ENCODE peak calls at places on chromosomes 13 and 19, in six cellular contexts. One of them, this sample, is unnamed.

GRCh38 chr13:97567510-97568243 is 133.7 kb downstream of the RAP2A start:
- DNase-seq in H1: no peak
- DNase-seq in A549: peak; percentile 18
- DNase-seq in K562: no peak
- DNase-seq in GM12878: peak; percentile 37
- DNase-seq in IMR-90: peak; percentile 50
- DNase-seq in this sample: peak; percentile 40

GRCh38 chr13:49641810-49642291 is 13.5 kb downstream of the ARL11 start:
- DNase-seq in IMR-90: peak; percentile 88
- DNase-seq in A549: no peak
- DNase-seq in K562: peak; percentile 80
- DNase-seq in GM12878: no peak
- DNase-seq in H1: no peak
- DNase-seq in this sample: no peak

GRCh38 chr13:112846411-112847115 is 122.5 kb upstream of the MCF2L start:
- DNase-seq in H1: no peak
- DNase-seq in A549: no peak
- DNase-seq in GM12878: no peak
- DNase-seq in IMR-90: no peak
- DNase-seq in K562: no peak
- DNase-seq in this sample: no peak

GRCh38 chr19:48508729-48509310 is 2.8 kb downstream of the LMTK3 start:
- DNase-seq in IMR-90: no peak
- DNase-seq in K562: no peak
- DNase-seq in A549: no peak
- DNase-seq in H1: no peak
- DNase-seq in GM12878: no peak
- DNase-seq in this sample: no peak

GRCh38 chr19:17125728-17126677 is 50.4 kb downstream of the MYO9B start:
- DNase-seq in H1: no peak
- DNase-seq in GM12878: peak; percentile 79
- DNase-seq in IMR-90: peak; percentile 25
- DNase-seq in K562: no peak
- DNase-seq in A549: no peak
- DNase-seq in this sample: no peak

GRCh38 chr19:10420444-10421239 is at the start of gene PDE4A:
- DNase-seq in IMR-90: no peak
- DNase-seq in K562: peak; percentile 89
- DNase-seq in H1: no peak
- DNase-seq in A549: peak; percentile 32
- DNase-seq in GM12878: no peak
- DNase-seq in this sample: no peak

GRCh38 chr13:49256841-49257240 is 9.1 kb downstream of the CDADC1 start:
- DNase-seq in IMR-90: peak; percentile 10
- DNase-seq in K562: no peak
- DNase-seq in H1: no peak
- DNase-seq in A549: no peak
- DNase-seq in GM12878: no peak
- DNase-seq in this sample: no peak

GRCh38 chr13:68439821-68440220 is 1209.7 kb upstream of the PCDH9 start:
- DNase-seq in K562: no peak
- DNase-seq in H1: no peak
- DNase-seq in GM12878: no peak
- DNase-seq in A549: no peak
- DNase-seq in IMR-90: no peak
- DNase-seq in this sample: no peak

GRCh38 chr19:888615-889385 is 4.2 kb downstream of the MED16 start:
- DNase-seq in IMR-90: no peak
- DNase-seq in H1: no peak
- DNase-seq in A549: no peak
- DNase-seq in K562: peak; percentile 87
- DNase-seq in GM12878: no peak
- DNase-seq in this sample: no peak

GRCh38 chr13:21243045-21243842 is 66.8 kb downstream of the MRPL57 start:
- DNase-seq in H1: no peak
- DNase-seq in A549: no peak
- DNase-seq in IMR-90: no peak
- DNase-seq in GM12878: no peak
- DNase-seq in K562: peak; percentile 30
- DNase-seq in this sample: no peak

GRCh38 chr19:32174386-32175113 is 170.9 kb upstream of the ZNF507 start:
- DNase-seq in GM12878: no peak
- DNase-seq in H1: no peak
- DNase-seq in A549: no peak
- DNase-seq in IMR-90: no peak
- DNase-seq in K562: no peak
- DNase-seq in this sample: no peak

DNA sequence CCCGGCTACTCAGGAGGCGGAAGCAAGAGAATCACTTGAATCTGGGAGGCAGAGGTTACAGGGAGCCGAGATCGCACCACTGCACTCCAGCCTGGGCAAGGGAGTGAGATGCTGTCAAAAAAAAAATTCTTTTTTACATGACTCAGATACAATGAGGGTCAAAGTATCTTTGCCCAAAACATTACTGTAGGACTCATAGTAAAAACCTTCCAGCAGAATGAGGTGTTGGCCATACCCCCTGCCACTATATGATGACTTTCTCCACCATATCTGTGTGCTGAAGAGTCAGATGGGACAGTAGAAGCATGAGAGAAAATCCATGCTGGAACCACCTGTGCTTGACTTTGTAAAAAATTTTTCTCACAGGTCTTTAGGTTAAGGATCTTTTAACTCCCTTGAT is 86.7 kb downstream of the COL4A2 start:
- DNase-seq in K562: no peak
- DNase-seq in IMR-90: no peak
- DNase-seq in GM12878: no peak
- DNase-seq in A549: no peak
- DNase-seq in H1: no peak
- DNase-seq in this sample: no peak
- H3K4me1 ChIP-seq in K562: no peaks in the 10 kb centered on the region
- H3K4me1 ChIP-seq in IMR-90: peaks cover 43% of the 10 kb centered on the region
- H3K4me1 ChIP-seq in GM12878: no peaks in the 10 kb centered on the region
- H3K4me1 ChIP-seq in A549: peaks cover 20% of the 10 kb centered on the region
- H3K4me1 ChIP-seq in H1: no peaks in the 10 kb centered on the region
- H3K4me1 ChIP-seq in this sample: no peaks in the 10 kb centered on the region

DNA sequence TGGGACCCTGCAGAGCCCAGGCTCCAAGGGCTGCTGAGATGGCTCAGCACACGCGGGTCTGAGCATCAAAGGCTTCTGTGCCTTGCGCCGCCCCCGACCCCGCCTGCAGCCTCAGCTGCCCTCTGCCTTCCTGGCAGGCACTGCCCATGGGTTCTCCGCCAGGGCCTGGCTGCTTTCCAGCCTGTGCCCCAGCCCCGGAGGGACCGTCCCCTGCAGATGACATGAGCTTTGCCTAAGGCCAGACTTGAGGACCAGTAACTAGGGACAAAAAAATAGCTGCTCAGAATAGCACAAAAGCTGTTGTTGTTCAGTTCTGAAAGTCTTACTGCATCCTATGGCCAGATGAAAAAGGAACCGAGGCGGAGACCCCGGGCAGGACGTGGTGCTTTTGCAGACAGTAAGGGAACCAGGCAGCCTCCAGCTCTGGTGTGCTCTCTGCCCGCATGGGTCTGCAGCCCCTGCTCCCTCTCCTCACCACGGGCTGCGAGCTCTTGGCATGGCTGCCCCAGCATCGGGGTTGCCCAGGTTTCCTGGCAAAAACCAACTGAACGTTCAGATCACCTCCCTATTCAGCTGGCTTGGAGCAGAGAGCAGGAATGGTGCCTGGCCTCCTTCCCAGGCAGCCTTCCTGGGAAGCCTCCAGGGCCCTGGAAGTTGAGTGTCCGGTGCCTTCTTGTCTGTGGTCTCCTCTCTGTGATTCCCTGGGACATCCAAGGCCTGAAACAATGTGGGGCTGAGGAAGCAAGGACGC is 12.5 kb upstream of the CFAP97D2 start:
- DNase-seq in H1: no peak
- DNase-seq in GM12878: no peak
- DNase-seq in IMR-90: no peak
- DNase-seq in K562: no peak
- DNase-seq in A549: no peak
- DNase-seq in this sample: no peak
- TF ChIP-seq CEBPB in H1: no peak
- TF ChIP-seq CEBPB in GM12878: no peak
- TF ChIP-seq CEBPB in IMR-90: no peak
- TF ChIP-seq CEBPB in K562: no peak
- TF ChIP-seq CEBPB in A549: no peak
- TF ChIP-seq CEBPB in this sample: no peak

DNA sequence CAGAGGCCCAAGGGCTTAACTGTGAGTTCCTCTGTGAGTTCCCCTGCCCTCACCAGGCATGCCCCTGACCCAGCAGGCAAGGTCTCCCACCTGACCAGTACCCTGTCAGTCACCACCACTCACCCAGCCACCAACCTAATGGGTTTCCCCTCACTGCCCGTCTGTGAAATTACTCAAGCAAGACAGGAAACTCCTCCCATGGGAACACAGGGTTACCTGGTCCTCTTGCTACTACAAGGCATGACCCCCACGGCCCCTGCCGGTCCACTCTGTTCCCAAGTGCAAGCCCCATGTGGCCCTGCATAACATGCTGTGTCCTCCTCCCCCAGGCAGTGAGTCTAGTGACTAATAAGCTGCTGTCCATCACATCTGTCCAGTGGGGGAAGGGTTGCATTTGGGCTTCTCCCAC is 8.0 kb upstream of the DHRS12 start:
- DNase-seq in K562: peak; percentile 21
- DNase-seq in H1: no peak
- DNase-seq in IMR-90: no peak
- DNase-seq in GM12878: no peak
- DNase-seq in A549: no peak
- DNase-seq in this sample: no peak
- H3K4me2 ChIP-seq in K562: no peak overlapping the region
- H3K4me2 ChIP-seq in H1: no peak overlapping the region
- H3K4me2 ChIP-seq in IMR-90: no peak overlapping the region
- H3K4me2 ChIP-seq in GM12878: no peak overlapping the region
- H3K4me2 ChIP-seq in A549: no peak overlapping the region
- H3K4me2 ChIP-seq in this sample: no peak overlapping the region

DNA sequence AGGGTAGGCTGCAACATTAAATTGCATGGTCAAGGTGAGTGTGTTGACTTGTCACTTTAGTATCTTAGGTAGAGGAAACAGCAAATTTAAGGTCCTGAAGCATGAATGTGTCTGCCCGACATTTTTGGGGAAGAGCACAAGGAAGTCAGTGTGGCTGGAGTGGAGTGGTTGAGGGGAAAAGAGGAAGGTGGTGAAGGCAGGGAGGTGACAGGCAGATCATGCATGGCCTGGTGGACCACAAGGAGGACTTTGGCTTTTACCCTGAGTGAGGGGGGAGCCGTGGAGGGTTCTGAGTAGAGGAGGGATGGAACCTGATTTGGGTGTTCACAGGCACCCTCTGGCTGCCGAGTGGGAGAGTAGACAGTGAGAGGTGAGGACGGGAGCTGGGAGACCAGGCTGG is 168.0 kb downstream of the IER2 start:
- DNase-seq in K562: no peak
- DNase-seq in GM12878: no peak
- DNase-seq in IMR-90: no peak
- DNase-seq in H1: no peak
- DNase-seq in A549: no peak
- DNase-seq in this sample: no peak
- H3K4me1 ChIP-seq in K562: no peaks in the 10 kb centered on the region
- H3K4me1 ChIP-seq in GM12878: no peaks in the 10 kb centered on the region
- H3K4me1 ChIP-seq in IMR-90: no peaks in the 10 kb centered on the region
- H3K4me1 ChIP-seq in H1: no peaks in the 10 kb centered on the region
- H3K4me1 ChIP-seq in A549: no peaks in the 10 kb centered on the region
- H3K4me1 ChIP-seq in this sample: no peaks in the 10 kb centered on the region

GRCh38 chr19:8238251-8238650 is 29.1 kb downstream of the CERS4 start:
- DNase-seq in H1: no peak
- DNase-seq in K562: no peak
- DNase-seq in A549: no peak
- DNase-seq in IMR-90: no peak
- DNase-seq in GM12878: no peak
- DNase-seq in this sample: no peak
- TF ChIP-seq CEBPB in H1: no peak
- TF ChIP-seq CEBPB in K562: no peak
- TF ChIP-seq CEBPB in A549: no peak
- TF ChIP-seq CEBPB in IMR-90: no peak
- TF ChIP-seq CEBPB in GM12878: no peak
- TF ChIP-seq CEBPB in this sample: no peak